ENCODE peak calls at places on chromosome 3, in five cellular contexts. Y, O, G, D and V are unnamed samples. For H3K4me1, the result is how much of the 10 kb centered on the place peaks cover.

GRCh38 chr3:147415337-147415736 is 6.2 kb downstream of the ZIC1 start:
- DNase-seq in Y (peak), O (no peak), G (no peak), D (no peak), V (no peak)

GRCh38 chr3:195549931-195550519 is 6.9 kb upstream of the PPP1R2 start:
- DNase-seq in Y (no peak), O (no peak), G (no peak), D (peak), V (no peak)

GRCh38 chr3:196639517-196640500 is at the start of gene NRROS:
- DNase-seq in Y (peak), O (no peak), G (peak), D (peak), V (peak)

GRCh38 chr3:107855710-107856109 is 235.1 kb downstream of the CD47 start:
- DNase-seq in Y (peak), O (no peak), G (no peak), D (no peak), V (no peak)

GRCh38 chr3:55884491-55885285 is 397.6 kb upstream of the WNT5A start:
- DNase-seq in Y (no peak), O (no peak), G (no peak), D (no peak), V (no peak)

GRCh38 chr3:72892081-72892763 is 4.4 kb downstream of the GXYLT2 start:
- DNase-seq in Y (no peak), O (no peak), G (no peak), D (no peak), V (no peak)

GRCh38 chr3:150790621-150791020 is 27.7 kb upstream of the SIAH2 start:
- DNase-seq in Y (no peak), O (no peak), G (no peak), D (no peak), V (no peak)

GRCh38 chr3:182389041-182389815 is 404.1 kb upstream of the ATP11B start:
- DNase-seq in Y (no peak), O (no peak), G (no peak), D (no peak), V (no peak)

GRCh38 chr3:192864943-192865342 is 52.7 kb downstream of the MB21D2 start:
- DNase-seq in Y (no peak), O (no peak), G (no peak), D (no peak), V (no peak)

GRCh38 chr3:101195951-101196713 is 124.2 kb downstream of the IMPG2 start:
- DNase-seq in Y (peak), O (no peak), G (no peak), D (no peak), V (no peak)

GRCh38 chr3:51637941-51638471 is 33.0 kb upstream of the TEX264 start:
- DNase-seq in Y (peak), O (no peak), G (no peak), D (peak), V (no peak)

GRCh38 chr3:112096176-112096575 is 10.0 kb downstream of the C3orf52 start:
- DNase-seq in Y (no peak), O (no peak), G (no peak), D (no peak), V (no peak)

GRCh38 chr3:112093180-112093522 is 7.0 kb downstream of the C3orf52 start:
- DNase-seq in Y (peak), O (no peak), G (no peak), D (no peak), V (no peak)

GRCh38 chr3:112092439-112093179 is 6.4 kb downstream of the C3orf52 start:
- DNase-seq in Y (peak), O (no peak), G (no peak), D (no peak), V (no peak)

GRCh38 chr3:112101946-112102345 is 15.8 kb downstream of the C3orf52 start:
- DNase-seq in Y (no peak), O (no peak), G (no peak), D (no peak), V (no peak)

GRCh38 chr3:112097378-112097777 is 11.2 kb downstream of the C3orf52 start:
- DNase-seq in Y (no peak), O (no peak), G (no peak), D (peak), V (no peak)
- H3K27ac ChIP-seq in Y (no peak), O (no peak), G (no peak), D (no peak), V (no peak)

GRCh38 chr3:56987238-56987932 is 73.1 kb upstream of the SPATA12 start:
- DNase-seq in Y (peak), O (no peak), G (no peak), D (no peak), V (no peak)

GRCh38 chr3:56988874-56989433 is 71.5 kb upstream of the SPATA12 start:
- DNase-seq in Y (peak), O (no peak), G (peak), D (peak), V (peak)

GRCh38 chr3:56988458-56988857 is 72.0 kb upstream of the SPATA12 start:
- DNase-seq in Y (no peak), O (no peak), G (no peak), D (no peak), V (no peak)

GRCh38 chr3:56990295-56991015 is 70.0 kb upstream of the SPATA12 start:
- DNase-seq in Y (no peak), O (no peak), G (no peak), D (no peak), V (no peak)

GRCh38 chr3:56989434-56990294 is 70.8 kb upstream of the SPATA12 start:
- DNase-seq in Y (no peak), O (no peak), G (peak), D (no peak), V (peak)
- H3K4me1 ChIP-seq in Y (under half), O (under half), G (under half), D (under half), V (under half)

DNA sequence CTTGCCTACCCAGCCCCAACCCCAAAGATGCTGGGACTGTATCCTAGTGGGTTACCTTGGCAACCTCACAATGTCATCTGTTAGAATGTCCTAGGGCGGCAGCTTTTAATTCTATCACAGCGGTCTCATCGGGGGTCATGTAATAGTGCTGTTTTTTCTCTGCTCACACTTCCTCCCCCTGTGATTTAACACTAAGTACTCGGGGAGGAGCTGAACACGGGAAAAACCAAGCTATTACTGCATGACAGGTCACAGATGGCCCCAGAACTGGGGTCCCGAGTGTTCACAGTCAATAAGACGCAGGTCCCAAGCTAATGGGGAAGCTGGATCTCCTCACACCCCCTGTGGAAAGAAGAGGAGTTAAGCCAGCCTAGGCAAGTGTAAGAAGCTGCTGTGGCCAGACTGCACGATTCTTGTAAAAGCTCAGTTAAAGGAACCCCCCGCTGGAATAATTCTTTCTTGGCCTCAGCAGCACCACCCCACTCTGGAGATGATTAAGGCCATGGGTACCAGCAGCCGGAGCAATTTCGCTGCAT is 2.5 kb upstream of the RFTN1 start:
- DNase-seq in Y (no peak), O (no peak), G (no peak), D (no peak), V (no peak)
- TF ChIP-seq CTCF in Y (no peak), O (no peak), G (no peak), D (no peak), V (no peak)

GRCh38 chr3:45027406-45027805 is 1.3 kb downstream of the CLEC3B start:
- DNase-seq in Y (no peak), O (no peak), G (no peak), D (no peak), V (no peak)
- H3K27ac ChIP-seq in Y (no peak), O (peak), G (peak), D (peak), V (peak)

DNA sequence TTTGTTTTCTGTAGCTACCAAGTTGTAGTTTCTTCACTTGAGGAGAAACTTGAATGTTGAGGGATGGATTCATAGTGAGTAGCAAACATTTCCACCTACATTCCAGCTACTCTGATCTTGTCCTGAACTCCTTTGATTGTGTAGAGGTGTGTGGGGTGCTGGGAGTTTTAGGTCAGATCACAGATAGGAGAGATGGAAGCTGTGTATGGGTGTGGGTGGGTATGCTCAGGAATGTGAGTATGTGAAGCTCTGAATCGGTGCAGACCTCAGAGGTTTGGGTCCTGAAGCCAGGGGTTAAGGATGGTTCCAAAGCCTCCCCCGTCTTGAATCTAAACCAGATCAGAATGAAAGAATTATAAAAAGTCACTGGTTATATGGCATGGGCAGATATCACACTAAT is 52.6 kb upstream of the VILL start:
- DNase-seq in Y (no peak), O (no peak), G (no peak), D (no peak), V (no peak)
- H3K4me1 ChIP-seq in Y (under half), O (under half), G (half or more), D (under half), V (under half)

DNA sequence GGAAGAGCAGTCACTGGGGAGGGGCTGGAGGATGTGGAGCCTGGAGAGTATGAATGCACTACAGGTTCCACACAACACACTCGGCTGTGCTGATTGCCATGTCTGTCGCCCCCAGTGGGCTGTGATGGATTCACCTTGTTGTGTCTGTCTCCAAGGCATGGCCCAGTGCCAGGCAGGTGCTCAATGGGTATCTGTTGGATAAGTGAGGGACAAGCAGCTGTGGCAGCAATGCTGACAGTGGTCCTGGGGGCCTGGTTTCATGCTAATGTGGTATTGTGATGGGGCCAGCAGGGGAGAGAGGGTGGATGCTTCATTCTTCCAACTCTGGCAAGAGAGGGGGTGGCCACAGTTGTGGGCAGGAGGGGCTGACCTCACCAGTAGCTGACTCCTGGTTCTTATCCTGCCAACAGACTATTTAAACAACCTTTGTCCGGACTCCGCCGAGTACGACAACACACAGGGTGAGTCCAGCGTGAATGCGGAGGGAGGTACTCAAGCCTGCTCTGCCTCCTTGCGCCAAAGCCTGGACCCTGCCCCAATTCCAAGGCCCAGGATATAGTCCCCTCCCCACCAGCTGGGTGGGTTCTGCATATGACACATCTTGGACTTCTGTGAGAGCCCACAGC is 47.3 kb upstream of the NR2C2 start:
- DNase-seq in Y (peak), O (no peak), G (no peak), D (peak), V (no peak)
- TF ChIP-seq CTCF in Y (peak), O (no peak), G (no peak), D (peak), V (no peak)

DNA sequence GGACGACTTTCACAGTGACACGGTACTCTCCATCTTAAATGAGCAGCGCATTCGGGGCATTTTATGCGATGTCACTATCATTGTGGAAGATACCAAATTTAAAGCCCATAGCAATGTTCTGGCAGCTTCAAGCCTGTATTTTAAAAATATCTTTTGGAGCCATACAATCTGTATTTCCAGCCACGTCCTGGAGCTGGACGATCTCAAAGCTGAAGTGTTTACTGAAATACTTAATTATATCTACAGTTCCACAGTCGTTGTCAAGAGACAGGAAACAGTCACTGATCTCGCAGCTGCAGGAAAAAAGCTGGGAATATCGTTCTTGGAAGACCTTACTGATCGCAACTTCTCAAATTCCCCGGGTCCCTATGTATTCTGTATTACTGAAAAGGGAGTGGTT is 44.4 kb upstream of the RASA2 start:
- DNase-seq in Y (no peak), O (no peak), G (no peak), D (no peak), V (no peak)
- H3K27ac ChIP-seq in Y (no peak), O (peak), G (peak), D (peak), V (peak)

DNA sequence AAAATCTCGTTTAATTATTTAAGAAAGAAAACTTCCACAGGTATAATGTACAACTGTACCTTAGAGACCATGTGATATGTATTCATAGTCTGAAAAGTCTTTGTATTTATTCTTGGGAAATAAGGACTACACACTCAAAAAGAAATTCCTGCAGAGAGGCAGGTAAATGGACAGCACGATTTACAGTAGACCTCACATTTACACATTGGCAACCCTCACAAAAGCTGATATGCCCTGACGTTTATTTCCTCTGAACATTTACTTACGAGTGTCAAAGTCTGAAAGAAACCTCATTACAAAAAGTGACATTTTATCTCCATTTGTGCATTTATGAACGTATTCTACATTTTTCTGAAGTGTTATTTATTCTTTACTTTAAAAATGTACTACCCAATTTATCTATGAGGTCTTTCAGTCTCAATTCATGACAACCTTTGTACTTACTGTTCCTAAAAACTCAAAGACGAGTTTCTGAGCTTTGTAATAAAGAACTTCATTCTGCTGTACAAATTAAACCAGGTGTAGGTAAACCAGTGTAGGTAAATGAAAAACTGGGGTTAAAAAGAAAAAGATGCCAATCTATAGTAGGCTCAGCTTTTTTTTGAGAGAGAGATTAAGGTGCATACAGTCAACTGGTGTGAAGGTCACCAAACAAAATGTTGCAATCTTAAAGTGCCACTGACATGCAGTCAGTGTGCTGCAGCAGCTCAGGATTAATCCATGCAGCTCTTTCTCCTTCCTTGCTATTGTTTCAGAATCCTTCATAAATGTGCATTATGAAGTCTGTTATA is 44.3 kb downstream of the THRB start:
- DNase-seq in Y (no peak), O (no peak), G (no peak), D (no peak), V (no peak)
- H3K4me1 ChIP-seq in Y (under half), O (under half), G (under half), D (under half), V (under half)

GRCh38 chr3:14762701-14763100 is 56.1 kb upstream of the FGD5 start:
- DNase-seq in Y (no peak), O (no peak), G (no peak), D (no peak), V (no peak)

GRCh38 chr3:14758297-14758696 is 60.5 kb upstream of the FGD5 start:
- DNase-seq in Y (no peak), O (no peak), G (no peak), D (no peak), V (no peak)

GRCh38 chr3:14758893-14759292 is 59.9 kb upstream of the FGD5 start:
- DNase-seq in Y (no peak), O (no peak), G (no peak), D (no peak), V (no peak)

GRCh38 chr3:14760185-14760584 is 58.6 kb upstream of the FGD5 start:
- DNase-seq in Y (no peak), O (no peak), G (no peak), D (no peak), V (no peak)

DNA sequence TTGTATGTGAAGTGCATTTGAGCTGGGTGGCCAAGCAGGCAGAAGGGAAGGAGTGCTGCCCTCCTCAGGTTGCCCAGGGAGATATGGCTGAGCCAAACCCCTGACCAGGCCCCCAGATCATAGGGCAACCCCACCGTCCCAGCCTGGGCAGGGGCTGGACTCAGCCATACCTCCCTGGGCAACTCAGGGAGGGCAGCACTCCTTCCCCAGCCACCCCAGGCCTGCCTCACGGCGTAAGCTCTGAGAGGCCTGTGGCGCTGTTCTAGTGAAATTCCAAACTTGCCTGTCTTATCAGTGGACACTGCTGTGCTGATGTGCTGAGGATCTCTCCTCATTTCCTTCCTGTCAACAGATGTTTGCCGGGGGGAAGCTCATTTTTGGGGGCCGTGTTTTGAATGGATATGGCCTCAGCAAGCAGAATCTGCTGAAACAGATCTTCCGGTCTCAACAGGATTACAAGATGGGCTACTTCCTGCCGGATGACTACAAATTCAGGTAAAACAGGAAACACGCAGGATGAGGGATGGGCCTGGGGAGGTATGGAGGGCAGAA is 57.6 kb upstream of the FGD5 start:
- DNase-seq in Y (peak), O (no peak), G (no peak), D (no peak), V (no peak)
- TF ChIP-seq CTCF in Y (no peak), O (no peak), G (no peak), D (no peak), V (no peak)